ENCODE peak calls at places on chromosomes 5 and 9, in four cellular contexts. R, F, N and G are unnamed samples.

GRCh38 chr9:20622330-20623020 is at the start of gene MLLT3:
- DNase-seq in N (peak; percentile 84), R (peak; percentile 87), F (no peak), G (peak; percentile 96)

GRCh38 chr9:88313364-88314220 is 74.7 kb upstream of the SPIN1 start:
- DNase-seq in N (no peak), F (no peak), R (no peak), G (no peak)

GRCh38 chr9:71552480-71552879 is 215.8 kb downstream of the CEMIP2 start:
- DNase-seq in R (no peak), N (no peak), F (no peak), G (no peak)

GRCh38 chr9:137398561-137399468 is 24.1 kb downstream of the EXD3 start:
- DNase-seq in N (no peak), R (no peak), F (no peak), G (no peak)

GRCh38 chr5:112036206-112036605 is 279.2 kb upstream of the NREP start:
- DNase-seq in F (no peak), R (no peak), N (no peak), G (no peak)

GRCh38 chr9:71822935-71823334 is 54.6 kb upstream of the CEMIP2 start:
- DNase-seq in N (no peak), R (no peak), F (no peak), G (no peak)

GRCh38 chr5:67395790-67396418 is 199.3 kb upstream of the CD180 start:
- DNase-seq in F (no peak), N (no peak), R (no peak), G (no peak)

GRCh38 chr5:170407062-170407461 is 17.9 kb upstream of the KCNMB1 start:
- DNase-seq in N (no peak), R (no peak), F (no peak), G (no peak)

GRCh38 chr5:10902145-10902544 is 141.1 kb upstream of the DAP start:
- DNase-seq in F (no peak), N (no peak), R (no peak), G (no peak)

GRCh38 chr5:173230741-173231380 is 4.1 kb downstream of the NKX2-5 start:
- DNase-seq in N (no peak), F (no peak), R (no peak), G (no peak)

GRCh38 chr9:124828679-124829669 is 24.3 kb upstream of the WDR38 start:
- DNase-seq in R (no peak), N (no peak), F (no peak), G (no peak)

GRCh38 chr9:72356019-72356653 is 8.9 kb downstream of the ZFAND5 start:
- DNase-seq in F (no peak), R (no peak), N (no peak), G (no peak)

GRCh38 chr5:143837306-143837848 is 25.4 kb downstream of the HMHB1 start:
- DNase-seq in R (no peak), F (no peak), N (no peak), G (no peak)

GRCh38 chr5:140324834-140325195 is 21.6 kb downstream of the HBEGF start:
- DNase-seq in R (no peak), F (no peak), N (no peak), G (no peak)

GRCh38 chr5:2381861-2382260 is 369.6 kb downstream of the IRX2 start:
- DNase-seq in R (no peak), N (no peak), F (no peak), G (no peak)

GRCh38 chr5:21649969-21650368 is 1203.2 kb downstream of the CDH12 start:
- DNase-seq in R (no peak), F (no peak), N (no peak), G (no peak)

GRCh38 chr9:114302727-114303126 is 20.2 kb upstream of the ORM1 start:
- DNase-seq in F (no peak), N (no peak), R (no peak), G (no peak)

GRCh38 chr5:157516626-157517325 is 56.8 kb downstream of the NIPAL4 start:
- DNase-seq in N (no peak), F (no peak), R (no peak), G (no peak)

GRCh38 chr5:68315679-68316271 is 100.2 kb downstream of the PIK3R1 start:
- DNase-seq in F (no peak), N (no peak), R (peak; percentile 55), G (no peak)

GRCh38 chr9:72476617-72477375 is 44.6 kb upstream of the TMC1 start:
- DNase-seq in N (peak; percentile 63), F (peak; percentile 36), R (no peak), G (no peak)

GRCh38 chr9:132062768-132063167 is 16.9 kb downstream of the MED27 start:
- DNase-seq in F (no peak), R (no peak), N (no peak), G (no peak)

GRCh38 chr9:121667890-121668289 is 16.5 kb downstream of the DAB2IP start:
- DNase-seq in R (no peak), F (no peak), N (no peak), G (no peak)

GRCh38 chr5:155799308-155799707 is 527.7 kb upstream of the SGCD start:
- DNase-seq in R (no peak), F (no peak), N (no peak), G (no peak)

GRCh38 chr5:146662229-146662628 is 146.2 kb upstream of the GPR151 start:
- DNase-seq in F (no peak), N (peak; percentile 19), R (no peak), G (no peak)

GRCh38 chr9:69645488-69645887 is 26.7 kb downstream of the APBA1 start:
- DNase-seq in N (no peak), R (no peak), F (no peak), G (no peak)

GRCh38 chr5:172840077-172840777 is 6.2 kb downstream of the ERGIC1 start:
- DNase-seq in R (no peak), F (no peak), N (peak; percentile 33), G (no peak)

GRCh38 chr9:68653141-68653595 is 51.9 kb upstream of the PIP5K1B start:
- DNase-seq in R (peak; percentile 72), F (no peak), N (no peak), G (no peak)

GRCh38 chr9:107932036-107932435 is 442.5 kb upstream of the KLF4 start:
- DNase-seq in N (no peak), F (no peak), R (no peak), G (no peak)

GRCh38 chr9:35859310-35859994 is 10.7 kb downstream of the OR13J1 start:
- DNase-seq in N (no peak), R (no peak), F (peak; percentile 18), G (no peak)

GRCh38 chr9:3243676-3244075 is 282.1 kb downstream of the RFX3 start:
- DNase-seq in F (no peak), N (no peak), R (no peak), G (no peak)

GRCh38 chr5:140356878-140357730 is 2.9 kb upstream of the SLC4A9 start:
- DNase-seq in F (no peak), R (no peak), N (no peak), G (no peak)

DNA sequence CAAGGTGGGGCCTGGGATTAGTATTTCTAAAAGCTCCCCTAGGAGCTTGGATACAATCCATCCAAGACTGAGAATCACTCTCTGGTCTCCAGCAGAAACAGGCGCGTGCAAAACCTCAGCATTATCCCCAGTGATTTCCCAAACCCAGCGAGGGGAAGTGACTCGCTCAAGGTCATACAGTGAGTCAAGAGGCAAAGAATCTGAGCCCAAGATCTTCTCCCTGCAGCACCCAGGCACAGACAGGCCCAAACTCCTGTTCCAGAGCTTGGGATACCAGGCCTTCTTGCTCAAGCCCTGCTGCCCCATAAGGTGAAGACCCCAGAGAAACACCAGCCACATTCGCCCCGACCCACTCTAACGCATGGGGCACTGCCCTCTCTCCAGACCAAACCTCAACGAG is 33.2 kb downstream of the SHB start:
- DNase-seq in R (no peak), F (no peak), N (peak; percentile 66), G (no peak)
- TF ChIP-seq FOXK2 in R (no peak), F (no peak), N (no peak), G (no peak)

DNA sequence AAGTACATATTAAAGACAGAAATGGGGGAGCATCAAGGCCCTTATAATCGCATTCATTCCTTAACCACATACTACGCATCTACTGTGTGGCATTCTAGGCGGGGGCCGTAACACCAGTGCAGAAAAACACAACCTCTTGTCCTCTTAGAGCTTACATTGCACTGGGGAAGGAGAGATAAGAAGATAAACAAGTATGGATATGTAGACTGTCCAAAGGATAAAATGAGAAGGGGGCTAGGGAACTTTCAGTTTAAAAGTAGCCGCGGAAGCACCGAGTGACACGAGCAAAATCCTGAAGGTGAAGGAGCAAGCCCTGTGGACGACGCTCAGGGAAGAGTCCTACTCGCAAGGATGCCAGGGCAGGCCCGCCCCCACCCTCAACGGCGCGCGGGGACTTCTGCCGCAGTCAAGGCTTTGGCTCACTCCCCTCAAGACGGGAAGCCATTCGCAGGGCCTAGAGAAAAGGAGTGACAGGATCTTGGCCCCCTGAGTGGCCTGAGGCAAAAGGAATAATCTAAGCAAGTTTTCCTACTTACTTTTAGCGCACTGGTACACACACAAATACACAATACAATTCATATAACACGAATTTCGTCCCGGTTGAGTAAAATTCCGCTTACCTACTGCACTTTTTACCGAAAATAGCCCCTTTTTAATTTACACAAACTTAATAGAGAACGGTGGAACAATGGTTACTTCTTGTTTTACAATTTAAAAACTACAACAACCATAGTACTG is 1.3 kb upstream of the NIPBL start:
- DNase-seq in N (peak; percentile 13), F (peak; percentile 36), R (no peak), G (peak; percentile 26)
- TF ChIP-seq FOXK2 in N (no peak), F (peak; percentile 79), R (no peak), G (no peak)

GRCh38 chr9:16120727-16121126 is 567.9 kb downstream of the CCDC171 start:
- DNase-seq in N (no peak), F (no peak), R (no peak), G (no peak)

GRCh38 chr9:16121168-16121567 is 568.3 kb downstream of the CCDC171 start:
- DNase-seq in F (no peak), R (no peak), N (no peak), G (no peak)

GRCh38 chr9:16119261-16119660 is 566.4 kb downstream of the CCDC171 start:
- DNase-seq in N (no peak), R (no peak), F (no peak), G (no peak)

GRCh38 chr9:16119861-16120641 is 567.2 kb downstream of the CCDC171 start:
- DNase-seq in R (no peak), F (no peak), N (no peak), G (no peak)

GRCh38 chr9:16121593-16121992 is 568.8 kb downstream of the CCDC171 start:
- DNase-seq in N (no peak), F (no peak), R (no peak), G (no peak)
- TF ChIP-seq FOXK2 in N (no peak), F (no peak), R (no peak), G (no peak)

GRCh38 chr5:139077899-139078298 is 120.3 kb downstream of the SIL1 start:
- DNase-seq in N (peak; percentile 12), F (no peak), R (no peak), G (no peak)
- TF ChIP-seq FOXK2 in N (no peak), F (no peak), R (no peak), G (no peak)

DNA sequence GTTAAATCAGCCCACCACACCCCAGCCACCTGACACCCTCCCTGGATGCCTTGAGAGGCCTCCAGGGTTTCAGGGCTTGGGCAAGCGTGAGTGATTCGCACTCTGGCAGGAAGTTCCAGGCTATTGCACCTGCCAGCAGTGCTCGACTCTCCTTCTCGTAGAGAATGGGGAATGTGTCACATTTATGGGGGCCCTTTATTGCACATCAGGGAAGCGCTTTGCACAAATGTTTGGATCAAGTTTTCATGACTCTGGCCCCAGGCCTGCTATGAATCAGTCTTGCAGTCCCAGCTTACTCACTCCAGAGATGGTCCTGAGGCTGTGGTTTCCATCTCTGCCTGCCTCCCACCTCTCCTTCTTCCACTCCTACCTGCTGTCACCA is 66.1 kb upstream of the ADRA1B start:
- DNase-seq in N (no peak), R (no peak), F (no peak), G (no peak)
- TF ChIP-seq FOXK2 in N (no peak), R (no peak), F (no peak), G (no peak)